ENCODE peak calls at places on chromosomes 6 and 20, in six cellular contexts. One of them, this sample, is unnamed.

GRCh38 chr6:33073431-33073871 is at the start of gene HLA-DPA1:
- DNase-seq in neural progenitor cell: no peak
- DNase-seq in neuronal stem cell: no peak
- DNase-seq in HCT116: peak
- DNase-seq in PC-3: peak
- DNase-seq in mesendoderm: peak
- DNase-seq in this sample: no peak

GRCh38 chr6:53730767-53731166 is 64.0 kb upstream of the LRRC1 start:
- DNase-seq in neural progenitor cell: no peak
- DNase-seq in neuronal stem cell: no peak
- DNase-seq in HCT116: no peak
- DNase-seq in PC-3: no peak
- DNase-seq in mesendoderm: no peak
- DNase-seq in this sample: no peak

GRCh38 chr6:133062077-133062476 is 179.1 kb upstream of the EYA4 start:
- DNase-seq in neural progenitor cell: no peak
- DNase-seq in neuronal stem cell: no peak
- DNase-seq in HCT116: no peak
- DNase-seq in PC-3: peak
- DNase-seq in mesendoderm: no peak
- DNase-seq in this sample: no peak

GRCh38 chr20:46023999-46024398 is 5.0 kb upstream of the SLC12A5 start:
- DNase-seq in neural progenitor cell: no peak
- DNase-seq in neuronal stem cell: no peak
- DNase-seq in HCT116: no peak
- DNase-seq in PC-3: peak
- DNase-seq in mesendoderm: no peak
- DNase-seq in this sample: no peak

GRCh38 chr20:57835053-57835452 is 125.2 kb upstream of the PMEPA1 start:
- DNase-seq in neural progenitor cell: no peak
- DNase-seq in neuronal stem cell: no peak
- DNase-seq in HCT116: no peak
- DNase-seq in PC-3: no peak
- DNase-seq in mesendoderm: no peak
- DNase-seq in this sample: no peak

GRCh38 chr6:151617539-151617938 is 123.7 kb downstream of the CCDC170 start:
- DNase-seq in neural progenitor cell: no peak
- DNase-seq in neuronal stem cell: no peak
- DNase-seq in HCT116: no peak
- DNase-seq in PC-3: peak
- DNase-seq in mesendoderm: no peak
- DNase-seq in this sample: no peak

GRCh38 chr20:18256440-18257090 is 31.8 kb upstream of the ZNF133 start:
- DNase-seq in neural progenitor cell: no peak
- DNase-seq in neuronal stem cell: no peak
- DNase-seq in HCT116: no peak
- DNase-seq in PC-3: no peak
- DNase-seq in mesendoderm: no peak
- DNase-seq in this sample: no peak

GRCh38 chr6:72865467-72865866 is 243.6 kb downstream of the KCNQ5 start:
- DNase-seq in neural progenitor cell: no peak
- DNase-seq in neuronal stem cell: no peak
- DNase-seq in HCT116: no peak
- DNase-seq in PC-3: no peak
- DNase-seq in mesendoderm: no peak
- DNase-seq in this sample: no peak

GRCh38 chr6:168393126-168393870 is 47.7 kb upstream of the SMOC2 start:
- DNase-seq in neural progenitor cell: no peak
- DNase-seq in neuronal stem cell: no peak
- DNase-seq in HCT116: no peak
- DNase-seq in PC-3: no peak
- DNase-seq in mesendoderm: no peak
- DNase-seq in this sample: peak

GRCh38 chr6:149978610-149979009 is 14.9 kb downstream of the ULBP1 start:
- DNase-seq in neural progenitor cell: no peak
- DNase-seq in neuronal stem cell: no peak
- DNase-seq in HCT116: no peak
- DNase-seq in PC-3: no peak
- DNase-seq in mesendoderm: no peak
- DNase-seq in this sample: no peak

GRCh38 chr20:53606364-53606985 is 12.8 kb upstream of the ZNF217 start:
- DNase-seq in neural progenitor cell: no peak
- DNase-seq in neuronal stem cell: no peak
- DNase-seq in HCT116: no peak
- DNase-seq in PC-3: peak
- DNase-seq in mesendoderm: no peak
- DNase-seq in this sample: no peak

GRCh38 chr6:138555294-138555988 is 56.1 kb upstream of the NHSL1 start:
- DNase-seq in neural progenitor cell: peak
- DNase-seq in neuronal stem cell: peak
- DNase-seq in HCT116: no peak
- DNase-seq in PC-3: peak
- DNase-seq in mesendoderm: peak
- DNase-seq in this sample: no peak

GRCh38 chr6:169171951-169172350 is 81.7 kb downstream of the THBS2 start:
- DNase-seq in neural progenitor cell: no peak
- DNase-seq in neuronal stem cell: no peak
- DNase-seq in HCT116: no peak
- DNase-seq in PC-3: peak
- DNase-seq in mesendoderm: no peak
- DNase-seq in this sample: no peak

GRCh38 chr6:130560231-130560630 is 194.4 kb downstream of the TMEM200A start:
- DNase-seq in neural progenitor cell: no peak
- DNase-seq in neuronal stem cell: no peak
- DNase-seq in HCT116: no peak
- DNase-seq in PC-3: no peak
- DNase-seq in mesendoderm: no peak
- DNase-seq in this sample: no peak

GRCh38 chr6:34056301-34056700 is 89.6 kb downstream of the GRM4 start:
- DNase-seq in neural progenitor cell: peak
- DNase-seq in neuronal stem cell: peak
- DNase-seq in HCT116: peak
- DNase-seq in PC-3: peak
- DNase-seq in mesendoderm: peak
- DNase-seq in this sample: peak

GRCh38 chr20:44023515-44024371 is 109.1 kb downstream of the TOX2 start:
- DNase-seq in neural progenitor cell: no peak
- DNase-seq in neuronal stem cell: no peak
- DNase-seq in HCT116: no peak
- DNase-seq in PC-3: no peak
- DNase-seq in mesendoderm: no peak
- DNase-seq in this sample: no peak

GRCh38 chr6:66851930-66852329 is 1144.9 kb upstream of the EYS start:
- DNase-seq in neural progenitor cell: no peak
- DNase-seq in neuronal stem cell: no peak
- DNase-seq in HCT116: no peak
- DNase-seq in PC-3: no peak
- DNase-seq in mesendoderm: no peak
- DNase-seq in this sample: no peak

GRCh38 chr6:66814156-66814555 is 1107.1 kb upstream of the EYS start:
- DNase-seq in neural progenitor cell: no peak
- DNase-seq in neuronal stem cell: no peak
- DNase-seq in HCT116: no peak
- DNase-seq in PC-3: no peak
- DNase-seq in mesendoderm: no peak
- DNase-seq in this sample: no peak

GRCh38 chr20:49768204-49769124 is 44.2 kb upstream of the SLC9A8 start:
- DNase-seq in neural progenitor cell: peak
- DNase-seq in neuronal stem cell: no peak
- DNase-seq in HCT116: no peak
- DNase-seq in PC-3: peak
- DNase-seq in mesendoderm: peak
- DNase-seq in this sample: no peak

GRCh38 chr6:79048611-79049010 is 29.4 kb downstream of the PHIP start:
- DNase-seq in neural progenitor cell: peak
- DNase-seq in neuronal stem cell: no peak
- DNase-seq in HCT116: peak
- DNase-seq in PC-3: peak
- DNase-seq in mesendoderm: peak
- DNase-seq in this sample: no peak

GRCh38 chr6:150925655-150925928 is 60.1 kb downstream of the MTHFD1L start:
- DNase-seq in neural progenitor cell: no peak
- DNase-seq in neuronal stem cell: no peak
- DNase-seq in HCT116: no peak
- DNase-seq in PC-3: no peak
- DNase-seq in mesendoderm: no peak
- DNase-seq in this sample: no peak

GRCh38 chr6:128303870-128304269 is 216.5 kb downstream of the PTPRK start:
- DNase-seq in neural progenitor cell: no peak
- DNase-seq in neuronal stem cell: no peak
- DNase-seq in HCT116: no peak
- DNase-seq in PC-3: no peak
- DNase-seq in mesendoderm: no peak
- DNase-seq in this sample: no peak

GRCh38 chr6:90168693-90169131 is 127.9 kb downstream of the BACH2 start:
- DNase-seq in neural progenitor cell: no peak
- DNase-seq in neuronal stem cell: no peak
- DNase-seq in HCT116: no peak
- DNase-seq in PC-3: peak
- DNase-seq in mesendoderm: no peak
- DNase-seq in this sample: no peak

DNA sequence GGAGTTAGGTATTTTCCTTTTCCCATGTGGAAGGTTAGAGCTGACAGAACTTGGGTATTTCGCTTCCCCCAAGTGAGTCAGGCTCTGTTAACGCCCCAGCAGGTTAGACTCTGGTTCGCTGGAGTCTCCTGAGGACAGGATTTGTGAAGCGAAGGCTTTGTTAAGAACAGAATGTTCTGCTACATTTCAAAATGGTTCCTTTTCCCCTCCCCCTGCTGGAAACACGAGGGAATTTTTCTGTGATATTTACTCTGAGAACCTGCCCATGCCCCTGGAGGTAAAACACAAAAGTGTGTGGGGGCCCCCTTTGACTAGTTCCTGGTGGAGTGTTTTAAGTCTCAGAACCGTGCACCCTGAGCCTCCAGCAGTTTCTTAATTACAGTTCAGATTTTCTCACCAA is 731.4 kb upstream of the CITED2 start:
- DNase-seq in neural progenitor cell: peak
- DNase-seq in neuronal stem cell: no peak
- DNase-seq in HCT116: peak
- DNase-seq in PC-3: peak
- DNase-seq in mesendoderm: peak
- DNase-seq in this sample: no peak
- H3K9ac ChIP-seq in neural progenitor cell: no peak
- H3K9ac ChIP-seq in neuronal stem cell: no peak
- H3K9ac ChIP-seq in HCT116: no peak
- H3K9ac ChIP-seq in PC-3: no peak
- H3K9ac ChIP-seq in mesendoderm: no peak
- H3K9ac ChIP-seq in this sample: no peak

GRCh38 chr6:84255641-84256040 is 28.2 kb upstream of the CEP162 start:
- DNase-seq in neural progenitor cell: no peak
- DNase-seq in neuronal stem cell: no peak
- DNase-seq in HCT116: no peak
- DNase-seq in PC-3: no peak
- DNase-seq in mesendoderm: no peak
- DNase-seq in this sample: no peak

GRCh38 chr6:84260186-84260585 is 32.7 kb upstream of the CEP162 start:
- DNase-seq in neural progenitor cell: no peak
- DNase-seq in neuronal stem cell: no peak
- DNase-seq in HCT116: no peak
- DNase-seq in PC-3: no peak
- DNase-seq in mesendoderm: no peak
- DNase-seq in this sample: no peak

GRCh38 chr6:84258268-84258667 is 30.8 kb upstream of the CEP162 start:
- DNase-seq in neural progenitor cell: no peak
- DNase-seq in neuronal stem cell: no peak
- DNase-seq in HCT116: no peak
- DNase-seq in PC-3: no peak
- DNase-seq in mesendoderm: no peak
- DNase-seq in this sample: no peak

GRCh38 chr6:84260926-84261325 is 33.5 kb upstream of the CEP162 start:
- DNase-seq in neural progenitor cell: no peak
- DNase-seq in neuronal stem cell: no peak
- DNase-seq in HCT116: no peak
- DNase-seq in PC-3: no peak
- DNase-seq in mesendoderm: no peak
- DNase-seq in this sample: no peak

GRCh38 chr6:84258866-84259265 is 31.4 kb upstream of the CEP162 start:
- DNase-seq in neural progenitor cell: no peak
- DNase-seq in neuronal stem cell: no peak
- DNase-seq in HCT116: no peak
- DNase-seq in PC-3: no peak
- DNase-seq in mesendoderm: no peak
- DNase-seq in this sample: no peak
- H3K4me3 ChIP-seq in neural progenitor cell: no peak
- H3K4me3 ChIP-seq in neuronal stem cell: no peak
- H3K4me3 ChIP-seq in HCT116: no peak
- H3K4me3 ChIP-seq in PC-3: no peak
- H3K4me3 ChIP-seq in mesendoderm: no peak
- H3K4me3 ChIP-seq in this sample: no peak

GRCh38 chr6:71473908-71474307 is 185.3 kb downstream of the OGFRL1 start:
- DNase-seq in neural progenitor cell: no peak
- DNase-seq in neuronal stem cell: no peak
- DNase-seq in HCT116: no peak
- DNase-seq in PC-3: peak
- DNase-seq in mesendoderm: no peak
- DNase-seq in this sample: peak
- H3K27ac ChIP-seq in neural progenitor cell: no peak
- H3K27ac ChIP-seq in neuronal stem cell: no peak
- H3K27ac ChIP-seq in HCT116: no peak
- H3K27ac ChIP-seq in PC-3: peak
- H3K27ac ChIP-seq in mesendoderm: no peak
- H3K27ac ChIP-seq in this sample: no peak

GRCh38 chr20:32509639-32510066 is 75.5 kb downstream of the NOL4L start:
- DNase-seq in neural progenitor cell: no peak
- DNase-seq in neuronal stem cell: no peak
- DNase-seq in HCT116: no peak
- DNase-seq in PC-3: peak
- DNase-seq in mesendoderm: no peak
- DNase-seq in this sample: peak
- H3K9ac ChIP-seq in neural progenitor cell: no peak
- H3K9ac ChIP-seq in neuronal stem cell: no peak
- H3K9ac ChIP-seq in HCT116: no peak
- H3K9ac ChIP-seq in PC-3: no peak
- H3K9ac ChIP-seq in mesendoderm: no peak
- H3K9ac ChIP-seq in this sample: no peak

GRCh38 chr6:4615891-4616290 is 160.3 kb upstream of the CDYL start:
- DNase-seq in neural progenitor cell: no peak
- DNase-seq in neuronal stem cell: no peak
- DNase-seq in HCT116: no peak
- DNase-seq in PC-3: no peak
- DNase-seq in mesendoderm: no peak
- DNase-seq in this sample: peak
- H3K4me3 ChIP-seq in neural progenitor cell: no peak
- H3K4me3 ChIP-seq in neuronal stem cell: no peak
- H3K4me3 ChIP-seq in HCT116: no peak
- H3K4me3 ChIP-seq in PC-3: no peak
- H3K4me3 ChIP-seq in mesendoderm: no peak
- H3K4me3 ChIP-seq in this sample: no peak

This sample was measured in kidney.